ENCODE peak calls at places on chromosome 19, in four cellular contexts. X is GM23248, I is A549, Z is ACHN. L is an unnamed sample.

GRCh38 chr19:48452656-48453480 is 2.5 kb upstream of the KCNJ14 start:
- DNase-seq in X (no peak), I (no peak), Z (no peak), L (no peak)

GRCh38 chr19:50500060-50500752 is 10.8 kb downstream of the JOSD2 start:
- DNase-seq in X (peak; percentile 19), I (no peak), Z (peak; percentile 5), L (no peak)

GRCh38 chr19:15998166-15998565 is 49.4 kb downstream of the OR10H4 start:
- DNase-seq in X (no peak), I (no peak), Z (no peak), L (no peak)

GRCh38 chr19:17775991-17776803 is 18.7 kb upstream of the B3GNT3 start:
- DNase-seq in X (peak; percentile 52), I (no peak), Z (no peak), L (no peak)

GRCh38 chr19:10418281-10419199 is 1.8 kb upstream of the PDE4A start:
- DNase-seq in X (peak; percentile 29), I (no peak), Z (no peak), L (peak; percentile 13)

GRCh38 chr19:42436006-42436405 is 6.7 kb downstream of the CXCL17 start:
- DNase-seq in X (peak; percentile 58), I (no peak), Z (no peak), L (no peak)

GRCh38 chr19:47427241-47428176 is 8.2 kb upstream of the MEIS3 start:
- DNase-seq in X (peak; percentile 61), I (peak; percentile 93), Z (peak; percentile 69), L (peak; percentile 70)

GRCh38 chr19:33407716-33408115 is 34.2 kb downstream of the CEBPG start:
- DNase-seq in X (no peak), I (no peak), Z (no peak), L (no peak)

L was measured in ELR.